ENCODE peak calls at places on chromosomes 2 and 18, in seven cellular contexts. D is Panc1, C is WTC11, J is retinal pigment epithelial cell, P is heart left ventricle, T is GM12865, O is GM13976. A is an unnamed sample.

GRCh38 chr18:11389281-11389680 is 220.1 kb upstream of the SLC35G4 start:
- DNase-seq in D (no peak), C (no peak), J (no peak), P (no peak), T (no peak), O (no peak), A (no peak)

GRCh38 chr2:233953106-233953801 is 36.1 kb downstream of the TRPM8 start:
- DNase-seq in D (no peak), C (no peak), J (no peak), P (no peak), T (no peak), O (no peak), A (no peak)

GRCh38 chr2:134087371-134087921 is 166.4 kb upstream of the MGAT5 start:
- DNase-seq in D (no peak), C (no peak), J (no peak), P (no peak), T (no peak), O (peak), A (no peak)

GRCh38 chr18:9095297-9096012 is 7.0 kb upstream of the NDUFV2 start:
- DNase-seq in D (no peak), C (no peak), J (no peak), P (no peak), T (peak), O (peak), A (no peak)

GRCh38 chr2:45741451-45741850 is 90.0 kb downstream of the PRKCE start:
- DNase-seq in D (no peak), C (no peak), J (no peak), P (peak), T (no peak), O (no peak), A (no peak)

GRCh38 chr18:48295586-48296311 is 113.4 kb downstream of the ZBTB7C start:
- DNase-seq in D (no peak), C (peak), J (no peak), P (no peak), T (no peak), O (no peak), A (no peak)

GRCh38 chr18:41938445-41938844 is 16.6 kb upstream of the PIK3C3 start:
- DNase-seq in D (no peak), C (no peak), J (no peak), P (no peak), T (no peak), O (no peak), A (no peak)

GRCh38 chr2:204437815-204438766 is 107.2 kb upstream of the PARD3B start:
- DNase-seq in D (no peak), C (peak), J (no peak), P (no peak), T (no peak), O (no peak), A (no peak)

GRCh38 chr18:6629635-6630140 is 99.8 kb upstream of the ARHGAP28 start:
- DNase-seq in D (no peak), C (no peak), J (no peak), P (no peak), T (no peak), O (no peak), A (no peak)

GRCh38 chr18:49016648-49017539 is 66.1 kb upstream of the SMAD7 start:
- DNase-seq in D (no peak), C (no peak), J (peak), P (no peak), T (no peak), O (peak), A (no peak)

GRCh38 chr2:211455225-211455841 is 898.9 kb downstream of the CPS1 start:
- DNase-seq in D (peak), C (peak), J (peak), P (no peak), T (peak), O (peak), A (no peak)

GRCh38 chr2:151518802-151519201 is 109.1 kb downstream of the RIF1 start:
- DNase-seq in D (no peak), C (no peak), J (no peak), P (no peak), T (no peak), O (no peak), A (no peak)

GRCh38 chr18:50662177-50662576 is 102.3 kb downstream of the MAPK4 start:
- DNase-seq in D (no peak), C (no peak), J (no peak), P (no peak), T (peak), O (peak), A (no peak)

GRCh38 chr2:110702514-110702913 is 24.7 kb upstream of the BUB1 start:
- DNase-seq in D (no peak), C (no peak), J (no peak), P (no peak), T (no peak), O (no peak), A (no peak)

GRCh38 chr2:140136366-140136765 is 1356.2 kb upstream of the NXPH2 start:
- DNase-seq in D (no peak), C (no peak), J (no peak), P (no peak), T (no peak), O (no peak), A (no peak)

GRCh38 chr2:179877601-179878364 is 16.4 kb upstream of the ZNF385B start:
- DNase-seq in D (no peak), C (no peak), J (no peak), P (no peak), T (no peak), O (no peak), A (no peak)

GRCh38 chr2:127504552-127505460 is 21.5 kb downstream of the IWS1 start:
- DNase-seq in D (no peak), C (no peak), J (no peak), P (no peak), T (peak), O (no peak), A (no peak)

GRCh38 chr2:142849818-142850217 is 27.6 kb upstream of the KYNU start:
- DNase-seq in D (no peak), C (no peak), J (no peak), P (no peak), T (no peak), O (no peak), A (no peak)

GRCh38 chr2:128607440-128607839 is 288.8 kb upstream of the HS6ST1 start:
- DNase-seq in D (no peak), C (no peak), J (no peak), P (peak), T (no peak), O (no peak), A (no peak)

GRCh38 chr2:15706424-15706823 is 114.8 kb downstream of the DDX1 start:
- DNase-seq in D (no peak), C (no peak), J (no peak), P (no peak), T (no peak), O (no peak), A (no peak)

GRCh38 chr2:186254759-186255158 is 231.3 kb upstream of the ZC3H15 start:
- DNase-seq in D (no peak), C (no peak), J (no peak), P (no peak), T (no peak), O (no peak), A (no peak)

GRCh38 chr2:205372141-205372540 is 310.2 kb upstream of the NRP2 start:
- DNase-seq in D (no peak), C (no peak), J (no peak), P (no peak), T (no peak), O (no peak), A (no peak)

GRCh38 chr2:143341478-143341877 is 212.3 kb downstream of the ARHGAP15 start:
- DNase-seq in D (no peak), C (no peak), J (no peak), P (no peak), T (no peak), O (no peak), A (no peak)

GRCh38 chr18:74507927-74508326 is 11.8 kb downstream of the CNDP2 start:
- DNase-seq in D (no peak), C (no peak), J (no peak), P (peak), T (no peak), O (no peak), A (no peak)

GRCh38 chr2:8298783-8299182 is 383.1 kb upstream of the ID2 start:
- DNase-seq in D (no peak), C (no peak), J (no peak), P (no peak), T (peak), O (no peak), A (no peak)

GRCh38 chr2:85999131-85999831 is 106.4 kb downstream of the POLR1A start:
- DNase-seq in D (no peak), C (no peak), J (no peak), P (no peak), T (peak), O (peak), A (no peak)

GRCh38 chr18:68735498-68736343 is 20.8 kb upstream of the TMX3 start:
- DNase-seq in D (peak), C (no peak), J (no peak), P (no peak), T (peak), O (peak), A (peak)

GRCh38 chr18:57807336-57808117 is 4.4 kb upstream of the ATP8B1 start:
- DNase-seq in D (no peak), C (no peak), J (no peak), P (no peak), T (no peak), O (no peak), A (no peak)

GRCh38 chr2:214651451-214651850 is 158.0 kb downstream of the BARD1 start:
- DNase-seq in D (no peak), C (no peak), J (no peak), P (no peak), T (no peak), O (no peak), A (no peak)

GRCh38 chr2:153100139-153100538 is 378.4 kb downstream of the RPRM start:
- DNase-seq in D (no peak), C (no peak), J (no peak), P (no peak), T (no peak), O (no peak), A (no peak)

GRCh38 chr18:22699629-22700028 is 233.5 kb upstream of the RBBP8 start:
- DNase-seq in D (no peak), C (no peak), J (no peak), P (no peak), T (no peak), O (no peak), A (no peak)

GRCh38 chr2:216688731-216689360 is 6.5 kb downstream of the IGFBP5 start:
- DNase-seq in D (no peak), C (no peak), J (no peak), P (no peak), T (no peak), O (no peak), A (no peak)

GRCh38 chr2:6081542-6081872 is 389.3 kb downstream of the SOX11 start:
- DNase-seq in D (no peak), C (no peak), J (no peak), P (no peak), T (no peak), O (no peak), A (no peak)

GRCh38 chr18:55430026-55430425 is 158.0 kb downstream of the TCF4 start:
- DNase-seq in D (no peak), C (no peak), J (no peak), P (no peak), T (no peak), O (no peak), A (no peak)

GRCh38 chr2:136381722-136382633 is 264.0 kb upstream of the CXCR4 start:
- DNase-seq in D (no peak), C (no peak), J (no peak), P (no peak), T (peak), O (peak), A (no peak)

GRCh38 chr2:48600917-48601316 is 16.7 kb upstream of the GTF2A1L start:
- DNase-seq in D (no peak), C (no peak), J (no peak), P (no peak), T (no peak), O (no peak), A (no peak)

GRCh38 chr18:30358545-30358944 is 684.0 kb downstream of the DSC3 start:
- DNase-seq in D (no peak), C (no peak), J (peak), P (no peak), T (no peak), O (no peak), A (no peak)

GRCh38 chr18:9762561-9762960 is 54.5 kb downstream of the RAB31 start:
- DNase-seq in D (no peak), C (no peak), J (no peak), P (no peak), T (no peak), O (no peak), A (no peak)

GRCh38 chr18:74652392-74652988 is 54.8 kb downstream of the ZNF407 start:
- DNase-seq in D (peak), C (no peak), J (peak), P (no peak), T (peak), O (peak), A (no peak)

GRCh38 chr18:44887227-44887631 is 206.5 kb downstream of the SETBP1 start:
- DNase-seq in D (no peak), C (no peak), J (no peak), P (no peak), T (peak), O (peak), A (no peak)
- TF ChIP-seq CTCF in D (no peak), C (no peak), J (no peak), P (no peak), T (no peak), O (no peak), A (no peak)

GRCh38 chr2:150178591-150178990 is 308.9 kb downstream of the RND3 start:
- DNase-seq in D (no peak), C (no peak), J (no peak), P (no peak), T (no peak), O (no peak), A (no peak)
- TF ChIP-seq CTCF in D (no peak), C (no peak), J (no peak), P (no peak), T (no peak), O (no peak), A (no peak)

GRCh38 chr2:235566931-235567495 is 73.2 kb downstream of the AGAP1 start:
- DNase-seq in D (no peak), C (no peak), J (no peak), P (no peak), T (no peak), O (no peak), A (no peak)

GRCh38 chr2:235568431-235568830 is 74.6 kb downstream of the AGAP1 start:
- DNase-seq in D (no peak), C (no peak), J (no peak), P (no peak), T (no peak), O (no peak), A (no peak)

GRCh38 chr2:235569837-235570236 is 76.0 kb downstream of the AGAP1 start:
- DNase-seq in D (no peak), C (no peak), J (no peak), P (no peak), T (no peak), O (no peak), A (no peak)

GRCh38 chr2:235570256-235570655 is 76.4 kb downstream of the AGAP1 start:
- DNase-seq in D (no peak), C (no peak), J (no peak), P (no peak), T (no peak), O (no peak), A (no peak)

DNA sequence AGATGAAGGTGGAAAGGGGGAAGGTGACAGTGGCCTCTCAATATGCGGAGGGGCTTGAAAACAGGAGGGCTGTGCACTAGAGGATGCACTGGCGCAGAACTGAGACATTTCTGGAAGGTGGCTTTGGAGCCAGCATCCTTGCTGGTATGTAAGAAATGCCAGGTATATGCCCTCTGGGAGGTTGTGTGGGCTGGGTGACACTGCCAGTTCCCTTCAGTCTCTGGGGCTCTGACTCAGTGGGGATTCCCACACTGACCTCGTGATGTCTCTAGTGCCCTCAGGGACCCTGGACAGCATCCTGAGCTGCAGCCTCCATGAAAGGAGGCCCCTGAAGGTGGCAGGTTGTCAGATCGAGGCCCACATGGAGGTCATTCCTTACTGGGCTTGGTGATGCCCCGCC is 74.0 kb downstream of the AGAP1 start:
- DNase-seq in D (no peak), C (no peak), J (no peak), P (no peak), T (no peak), O (no peak), A (no peak)
- TF ChIP-seq CTCF in D (no peak), C (no peak), J (no peak), P (no peak), T (no peak), O (no peak), A (no peak)

GRCh38 chr2:218074031-218074430 is 5.0 kb downstream of the RUFY4 start:
- DNase-seq in D (no peak), C (peak), J (no peak), P (peak), T (peak), O (peak), A (no peak)
- TF ChIP-seq CTCF in D (peak), C (peak), J (peak), P (peak), T (peak), O (peak), A (peak)

DNA sequence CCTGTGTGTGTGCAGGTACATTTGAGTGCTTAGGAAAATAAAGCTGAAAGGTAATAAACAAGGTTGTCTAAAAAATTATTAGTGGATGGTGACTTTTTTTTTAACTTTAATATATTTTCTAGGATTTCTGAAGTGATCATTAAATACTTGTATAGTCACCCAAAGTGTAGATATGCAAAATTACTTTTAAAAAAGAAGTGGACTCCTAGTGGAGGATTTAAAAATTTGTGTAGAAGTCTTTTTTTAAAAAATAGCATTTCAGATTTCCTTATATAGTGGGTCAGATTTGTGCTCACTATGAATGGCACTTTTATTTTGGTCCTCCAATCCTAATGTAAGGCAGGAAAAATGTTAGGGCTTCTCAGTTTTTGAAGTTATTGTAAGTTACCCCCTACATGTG is 3.9 kb downstream of the GORASP2 start:
- DNase-seq in D (no peak), C (no peak), J (no peak), P (no peak), T (no peak), O (no peak), A (no peak)
- TF ChIP-seq CTCF in D (no peak), C (no peak), J (no peak), P (no peak), T (no peak), O (no peak), A (no peak)

A was measured in D721Med.